ENCODE peak calls at places on chromosomes 4 and X, in nine cellular contexts. One of them, this sample, is unnamed.

GRCh38 chr4:122854860-122855259 is 28.2 kb downstream of the FGF2 start:
- DNase-seq in HCEC 1CT: no peak
- DNase-seq in endodermal cell: no peak
- DNase-seq in BE2C: no peak
- DNase-seq in aorta: no peak
- DNase-seq in stimulated activated CD8-positive, alpha-beta memory T cell treated with anti-CD3 and anti-CD28 coated beads, Interleukin-15, amount 100 ng/mL, for 48 hours: no peak
- DNase-seq in NAMALWA: no peak
- DNase-seq in right cardiac atrium: no peak
- DNase-seq in NCI-H2171: no peak
- DNase-seq in this sample: no peak

GRCh38 chrX:43269201-43269600 is 386.9 kb upstream of the MAOA start:
- DNase-seq in HCEC 1CT: no peak
- DNase-seq in endodermal cell: no peak
- DNase-seq in BE2C: no peak
- DNase-seq in aorta: no peak
- DNase-seq in stimulated activated CD8-positive, alpha-beta memory T cell treated with anti-CD3 and anti-CD28 coated beads, Interleukin-15, amount 100 ng/mL, for 48 hours: no peak
- DNase-seq in NAMALWA: no peak
- DNase-seq in right cardiac atrium: no peak
- DNase-seq in NCI-H2171: no peak
- DNase-seq in this sample: no peak

GRCh38 chrX:47585273-47585672 is 3.0 kb downstream of the TIMP1 start:
- DNase-seq in HCEC 1CT: no peak
- DNase-seq in endodermal cell: no peak
- DNase-seq in BE2C: no peak
- DNase-seq in aorta: no peak
- DNase-seq in stimulated activated CD8-positive, alpha-beta memory T cell treated with anti-CD3 and anti-CD28 coated beads, Interleukin-15, amount 100 ng/mL, for 48 hours: no peak
- DNase-seq in NAMALWA: no peak
- DNase-seq in right cardiac atrium: peak
- DNase-seq in NCI-H2171: no peak
- DNase-seq in this sample: no peak

GRCh38 chr4:304987-305680 is at the start of gene ZNF732:
- DNase-seq in HCEC 1CT: no peak
- DNase-seq in endodermal cell: no peak
- DNase-seq in BE2C: peak
- DNase-seq in aorta: peak
- DNase-seq in stimulated activated CD8-positive, alpha-beta memory T cell treated with anti-CD3 and anti-CD28 coated beads, Interleukin-15, amount 100 ng/mL, for 48 hours: no peak
- DNase-seq in NAMALWA: no peak
- DNase-seq in right cardiac atrium: peak
- DNase-seq in NCI-H2171: no peak
- DNase-seq in this sample: no peak

GRCh38 chrX:48971325-48972213 is at the start of gene KCND1:
- DNase-seq in HCEC 1CT: peak
- DNase-seq in endodermal cell: peak
- DNase-seq in BE2C: peak
- DNase-seq in aorta: peak
- DNase-seq in stimulated activated CD8-positive, alpha-beta memory T cell treated with anti-CD3 and anti-CD28 coated beads, Interleukin-15, amount 100 ng/mL, for 48 hours: no peak
- DNase-seq in NAMALWA: no peak
- DNase-seq in right cardiac atrium: peak
- DNase-seq in NCI-H2171: no peak
- DNase-seq in this sample: no peak

GRCh38 chrX:150465856-150466775 is 102.3 kb upstream of the MTM1 start:
- DNase-seq in HCEC 1CT: no peak
- DNase-seq in endodermal cell: no peak
- DNase-seq in BE2C: no peak
- DNase-seq in aorta: no peak
- DNase-seq in stimulated activated CD8-positive, alpha-beta memory T cell treated with anti-CD3 and anti-CD28 coated beads, Interleukin-15, amount 100 ng/mL, for 48 hours: no peak
- DNase-seq in NAMALWA: no peak
- DNase-seq in right cardiac atrium: no peak
- DNase-seq in NCI-H2171: no peak
- DNase-seq in this sample: peak

GRCh38 chr4:47553329-47554125 is 68.5 kb downstream of the ATP10D start:
- DNase-seq in HCEC 1CT: no peak
- DNase-seq in endodermal cell: no peak
- DNase-seq in BE2C: no peak
- DNase-seq in aorta: no peak
- DNase-seq in stimulated activated CD8-positive, alpha-beta memory T cell treated with anti-CD3 and anti-CD28 coated beads, Interleukin-15, amount 100 ng/mL, for 48 hours: no peak
- DNase-seq in NAMALWA: no peak
- DNase-seq in right cardiac atrium: no peak
- DNase-seq in NCI-H2171: no peak
- DNase-seq in this sample: no peak

GRCh38 chrX:80335062-80335830 is 85.0 kb upstream of the TENT5D start:
- DNase-seq in HCEC 1CT: no peak
- DNase-seq in endodermal cell: peak
- DNase-seq in BE2C: peak
- DNase-seq in aorta: peak
- DNase-seq in stimulated activated CD8-positive, alpha-beta memory T cell treated with anti-CD3 and anti-CD28 coated beads, Interleukin-15, amount 100 ng/mL, for 48 hours: no peak
- DNase-seq in NAMALWA: no peak
- DNase-seq in right cardiac atrium: peak
- DNase-seq in NCI-H2171: peak
- DNase-seq in this sample: no peak

GRCh38 chr4:130187587-130187986 is 1091.6 kb downstream of the C4orf33 start:
- DNase-seq in HCEC 1CT: no peak
- DNase-seq in endodermal cell: no peak
- DNase-seq in BE2C: no peak
- DNase-seq in aorta: no peak
- DNase-seq in stimulated activated CD8-positive, alpha-beta memory T cell treated with anti-CD3 and anti-CD28 coated beads, Interleukin-15, amount 100 ng/mL, for 48 hours: no peak
- DNase-seq in NAMALWA: no peak
- DNase-seq in right cardiac atrium: no peak
- DNase-seq in NCI-H2171: no peak
- DNase-seq in this sample: no peak

GRCh38 chrX:16573781-16574180 is 76.2 kb upstream of the S100G start:
- DNase-seq in HCEC 1CT: peak
- DNase-seq in endodermal cell: no peak
- DNase-seq in BE2C: no peak
- DNase-seq in aorta: no peak
- DNase-seq in stimulated activated CD8-positive, alpha-beta memory T cell treated with anti-CD3 and anti-CD28 coated beads, Interleukin-15, amount 100 ng/mL, for 48 hours: no peak
- DNase-seq in NAMALWA: no peak
- DNase-seq in right cardiac atrium: no peak
- DNase-seq in NCI-H2171: no peak
- DNase-seq in this sample: no peak

GRCh38 chr4:146165840-146166239 is 9.7 kb upstream of the LSM6 start:
- DNase-seq in HCEC 1CT: peak
- DNase-seq in endodermal cell: no peak
- DNase-seq in BE2C: no peak
- DNase-seq in aorta: no peak
- DNase-seq in stimulated activated CD8-positive, alpha-beta memory T cell treated with anti-CD3 and anti-CD28 coated beads, Interleukin-15, amount 100 ng/mL, for 48 hours: no peak
- DNase-seq in NAMALWA: no peak
- DNase-seq in right cardiac atrium: no peak
- DNase-seq in NCI-H2171: no peak
- DNase-seq in this sample: no peak

GRCh38 chrX:20374866-20375530 is 108.3 kb upstream of the RPS6KA3 start:
- DNase-seq in HCEC 1CT: no peak
- DNase-seq in endodermal cell: no peak
- DNase-seq in BE2C: no peak
- DNase-seq in aorta: no peak
- DNase-seq in stimulated activated CD8-positive, alpha-beta memory T cell treated with anti-CD3 and anti-CD28 coated beads, Interleukin-15, amount 100 ng/mL, for 48 hours: no peak
- DNase-seq in NAMALWA: peak
- DNase-seq in right cardiac atrium: no peak
- DNase-seq in NCI-H2171: no peak
- DNase-seq in this sample: no peak

GRCh38 chr4:69713593-69713992 is 46.8 kb downstream of the SULT1B1 start:
- DNase-seq in HCEC 1CT: no peak
- DNase-seq in endodermal cell: no peak
- DNase-seq in BE2C: no peak
- DNase-seq in aorta: no peak
- DNase-seq in stimulated activated CD8-positive, alpha-beta memory T cell treated with anti-CD3 and anti-CD28 coated beads, Interleukin-15, amount 100 ng/mL, for 48 hours: no peak
- DNase-seq in NAMALWA: no peak
- DNase-seq in right cardiac atrium: no peak
- DNase-seq in NCI-H2171: no peak
- DNase-seq in this sample: no peak

GRCh38 chrX:49037883-49038475 is 5.2 kb downstream of the TFE3 start:
- DNase-seq in HCEC 1CT: peak
- DNase-seq in endodermal cell: no peak
- DNase-seq in BE2C: no peak
- DNase-seq in aorta: no peak
- DNase-seq in stimulated activated CD8-positive, alpha-beta memory T cell treated with anti-CD3 and anti-CD28 coated beads, Interleukin-15, amount 100 ng/mL, for 48 hours: no peak
- DNase-seq in NAMALWA: no peak
- DNase-seq in right cardiac atrium: no peak
- DNase-seq in NCI-H2171: no peak
- DNase-seq in this sample: no peak

GRCh38 chrX:41923925-41924693 is 755 bp upstream of the CASK start:
- DNase-seq in HCEC 1CT: peak
- DNase-seq in endodermal cell: peak
- DNase-seq in BE2C: peak
- DNase-seq in aorta: no peak
- DNase-seq in stimulated activated CD8-positive, alpha-beta memory T cell treated with anti-CD3 and anti-CD28 coated beads, Interleukin-15, amount 100 ng/mL, for 48 hours: no peak
- DNase-seq in NAMALWA: peak
- DNase-seq in right cardiac atrium: no peak
- DNase-seq in NCI-H2171: peak
- DNase-seq in this sample: no peak

GRCh38 chr4:55758081-55758480 is 61.5 kb upstream of the EXOC1L start:
- DNase-seq in HCEC 1CT: no peak
- DNase-seq in endodermal cell: no peak
- DNase-seq in BE2C: no peak
- DNase-seq in aorta: no peak
- DNase-seq in stimulated activated CD8-positive, alpha-beta memory T cell treated with anti-CD3 and anti-CD28 coated beads, Interleukin-15, amount 100 ng/mL, for 48 hours: no peak
- DNase-seq in NAMALWA: no peak
- DNase-seq in right cardiac atrium: no peak
- DNase-seq in NCI-H2171: no peak
- DNase-seq in this sample: no peak

GRCh38 chr4:123444298-123444731 is 47.7 kb downstream of the SPRY1 start:
- DNase-seq in HCEC 1CT: peak
- DNase-seq in endodermal cell: peak
- DNase-seq in BE2C: no peak
- DNase-seq in aorta: no peak
- DNase-seq in stimulated activated CD8-positive, alpha-beta memory T cell treated with anti-CD3 and anti-CD28 coated beads, Interleukin-15, amount 100 ng/mL, for 48 hours: no peak
- DNase-seq in NAMALWA: peak
- DNase-seq in right cardiac atrium: peak
- DNase-seq in NCI-H2171: no peak
- DNase-seq in this sample: no peak

GRCh38 chr4:158858410-158859189 is 89.8 kb downstream of the FNIP2 start:
- DNase-seq in HCEC 1CT: peak
- DNase-seq in endodermal cell: no peak
- DNase-seq in BE2C: no peak
- DNase-seq in aorta: no peak
- DNase-seq in stimulated activated CD8-positive, alpha-beta memory T cell treated with anti-CD3 and anti-CD28 coated beads, Interleukin-15, amount 100 ng/mL, for 48 hours: no peak
- DNase-seq in NAMALWA: no peak
- DNase-seq in right cardiac atrium: no peak
- DNase-seq in NCI-H2171: no peak
- DNase-seq in this sample: no peak

GRCh38 chr4:7466904-7467303 is 32.2 kb upstream of the PSAPL1 start:
- DNase-seq in HCEC 1CT: no peak
- DNase-seq in endodermal cell: no peak
- DNase-seq in BE2C: no peak
- DNase-seq in aorta: no peak
- DNase-seq in stimulated activated CD8-positive, alpha-beta memory T cell treated with anti-CD3 and anti-CD28 coated beads, Interleukin-15, amount 100 ng/mL, for 48 hours: no peak
- DNase-seq in NAMALWA: no peak
- DNase-seq in right cardiac atrium: no peak
- DNase-seq in NCI-H2171: no peak
- DNase-seq in this sample: no peak

GRCh38 chr4:41933997-41934812 is 1.0 kb upstream of the TMEM33 start:
- DNase-seq in HCEC 1CT: no peak
- DNase-seq in endodermal cell: no peak
- DNase-seq in BE2C: no peak
- DNase-seq in aorta: no peak
- DNase-seq in stimulated activated CD8-positive, alpha-beta memory T cell treated with anti-CD3 and anti-CD28 coated beads, Interleukin-15, amount 100 ng/mL, for 48 hours: no peak
- DNase-seq in NAMALWA: peak
- DNase-seq in right cardiac atrium: no peak
- DNase-seq in NCI-H2171: no peak
- DNase-seq in this sample: no peak

GRCh38 chrX:46317158-46317557 is 228.1 kb downstream of the ZNF674 start:
- DNase-seq in HCEC 1CT: no peak
- DNase-seq in endodermal cell: no peak
- DNase-seq in BE2C: no peak
- DNase-seq in aorta: no peak
- DNase-seq in stimulated activated CD8-positive, alpha-beta memory T cell treated with anti-CD3 and anti-CD28 coated beads, Interleukin-15, amount 100 ng/mL, for 48 hours: no peak
- DNase-seq in NAMALWA: no peak
- DNase-seq in right cardiac atrium: no peak
- DNase-seq in NCI-H2171: no peak
- DNase-seq in this sample: no peak

GRCh38 chrX:152444338-152444737 is 6.8 kb downstream of the GABRA3 start:
- DNase-seq in HCEC 1CT: no peak
- DNase-seq in endodermal cell: no peak
- DNase-seq in BE2C: no peak
- DNase-seq in aorta: no peak
- DNase-seq in stimulated activated CD8-positive, alpha-beta memory T cell treated with anti-CD3 and anti-CD28 coated beads, Interleukin-15, amount 100 ng/mL, for 48 hours: no peak
- DNase-seq in NAMALWA: no peak
- DNase-seq in right cardiac atrium: no peak
- DNase-seq in NCI-H2171: no peak
- DNase-seq in this sample: no peak

GRCh38 chr4:154618708-154619315 is 6.4 kb upstream of the FGG start:
- DNase-seq in HCEC 1CT: peak
- DNase-seq in endodermal cell: peak
- DNase-seq in BE2C: peak
- DNase-seq in aorta: no peak
- DNase-seq in stimulated activated CD8-positive, alpha-beta memory T cell treated with anti-CD3 and anti-CD28 coated beads, Interleukin-15, amount 100 ng/mL, for 48 hours: peak
- DNase-seq in NAMALWA: peak
- DNase-seq in right cardiac atrium: peak
- DNase-seq in NCI-H2171: no peak
- DNase-seq in this sample: no peak

GRCh38 chrX:68568136-68568535 is 69.3 kb downstream of the YIPF6 start:
- DNase-seq in HCEC 1CT: no peak
- DNase-seq in endodermal cell: no peak
- DNase-seq in BE2C: no peak
- DNase-seq in aorta: no peak
- DNase-seq in stimulated activated CD8-positive, alpha-beta memory T cell treated with anti-CD3 and anti-CD28 coated beads, Interleukin-15, amount 100 ng/mL, for 48 hours: peak
- DNase-seq in NAMALWA: no peak
- DNase-seq in right cardiac atrium: no peak
- DNase-seq in NCI-H2171: no peak
- DNase-seq in this sample: no peak

This sample was measured in coronary artery.